ENCODE peak calls at places on chromosomes 5 and 9, in eight cellular contexts. One of them, this sample, is unnamed.

GRCh38 chr9:35162605-35163315 is 951 bp downstream of the UNC13B start:
- DNase-seq in heart right ventricle: no peak
- DNase-seq in osteocyte: no peak
- DNase-seq in HFF-Myc: no peak
- DNase-seq in fibroblast of villous mesenchyme: peak
- DNase-seq in AG09309: no peak
- DNase-seq in K562: no peak
- DNase-seq in left ventricle myocardium inferior: no peak
- DNase-seq in this sample: no peak

GRCh38 chr9:110076894-110077725 is 130.8 kb downstream of the C9orf152 start:
- DNase-seq in heart right ventricle: no peak
- DNase-seq in osteocyte: no peak
- DNase-seq in HFF-Myc: no peak
- DNase-seq in fibroblast of villous mesenchyme: peak
- DNase-seq in AG09309: no peak
- DNase-seq in K562: no peak
- DNase-seq in left ventricle myocardium inferior: no peak
- DNase-seq in this sample: no peak

GRCh38 chr9:13424872-13425271 is 145.4 kb upstream of the MPDZ start:
- DNase-seq in heart right ventricle: no peak
- DNase-seq in osteocyte: no peak
- DNase-seq in HFF-Myc: no peak
- DNase-seq in fibroblast of villous mesenchyme: no peak
- DNase-seq in AG09309: no peak
- DNase-seq in K562: no peak
- DNase-seq in left ventricle myocardium inferior: no peak
- DNase-seq in this sample: no peak

GRCh38 chr9:93555370-93555769 is 21.0 kb upstream of the PHF2 start:
- DNase-seq in heart right ventricle: no peak
- DNase-seq in osteocyte: no peak
- DNase-seq in HFF-Myc: no peak
- DNase-seq in fibroblast of villous mesenchyme: no peak
- DNase-seq in AG09309: no peak
- DNase-seq in K562: no peak
- DNase-seq in left ventricle myocardium inferior: no peak
- DNase-seq in this sample: no peak

GRCh38 chr5:118022062-118022461 is 966.3 kb downstream of the DTWD2 start:
- DNase-seq in heart right ventricle: no peak
- DNase-seq in osteocyte: no peak
- DNase-seq in HFF-Myc: no peak
- DNase-seq in fibroblast of villous mesenchyme: no peak
- DNase-seq in AG09309: no peak
- DNase-seq in K562: no peak
- DNase-seq in left ventricle myocardium inferior: no peak
- DNase-seq in this sample: no peak

GRCh38 chr9:98908897-98909634 is 34.6 kb upstream of the COL15A1 start:
- DNase-seq in heart right ventricle: no peak
- DNase-seq in osteocyte: no peak
- DNase-seq in HFF-Myc: no peak
- DNase-seq in fibroblast of villous mesenchyme: peak
- DNase-seq in AG09309: peak
- DNase-seq in K562: no peak
- DNase-seq in left ventricle myocardium inferior: no peak
- DNase-seq in this sample: no peak

GRCh38 chr5:172417130-172417802 is 37.1 kb downstream of the SH3PXD2B start:
- DNase-seq in heart right ventricle: no peak
- DNase-seq in osteocyte: no peak
- DNase-seq in HFF-Myc: no peak
- DNase-seq in fibroblast of villous mesenchyme: no peak
- DNase-seq in AG09309: no peak
- DNase-seq in K562: peak
- DNase-seq in left ventricle myocardium inferior: no peak
- DNase-seq in this sample: no peak

GRCh38 chr5:180104131-180104530 is 32.6 kb upstream of the RNF130 start:
- DNase-seq in heart right ventricle: no peak
- DNase-seq in osteocyte: no peak
- DNase-seq in HFF-Myc: no peak
- DNase-seq in fibroblast of villous mesenchyme: no peak
- DNase-seq in AG09309: no peak
- DNase-seq in K562: no peak
- DNase-seq in left ventricle myocardium inferior: no peak
- DNase-seq in this sample: peak

GRCh38 chr9:4725706-4726442 is 15.1 kb downstream of the AK3 start:
- DNase-seq in heart right ventricle: no peak
- DNase-seq in osteocyte: no peak
- DNase-seq in HFF-Myc: no peak
- DNase-seq in fibroblast of villous mesenchyme: no peak
- DNase-seq in AG09309: no peak
- DNase-seq in K562: no peak
- DNase-seq in left ventricle myocardium inferior: no peak
- DNase-seq in this sample: no peak

GRCh38 chr5:38660194-38660668 is 103.8 kb upstream of the LIFR start:
- DNase-seq in heart right ventricle: peak
- DNase-seq in osteocyte: no peak
- DNase-seq in HFF-Myc: no peak
- DNase-seq in fibroblast of villous mesenchyme: no peak
- DNase-seq in AG09309: no peak
- DNase-seq in K562: peak
- DNase-seq in left ventricle myocardium inferior: no peak
- DNase-seq in this sample: no peak

GRCh38 chr9:8560560-8561525 is 761.3 kb upstream of the DMAC1 start:
- DNase-seq in heart right ventricle: no peak
- DNase-seq in osteocyte: no peak
- DNase-seq in HFF-Myc: no peak
- DNase-seq in fibroblast of villous mesenchyme: peak
- DNase-seq in AG09309: no peak
- DNase-seq in K562: no peak
- DNase-seq in left ventricle myocardium inferior: no peak
- DNase-seq in this sample: no peak

GRCh38 chr9:114271556-114272510 is 51.1 kb upstream of the ORM1 start:
- DNase-seq in heart right ventricle: peak
- DNase-seq in osteocyte: no peak
- DNase-seq in HFF-Myc: no peak
- DNase-seq in fibroblast of villous mesenchyme: peak
- DNase-seq in AG09309: no peak
- DNase-seq in K562: no peak
- DNase-seq in left ventricle myocardium inferior: peak
- DNase-seq in this sample: no peak

GRCh38 chr9:114006931-114007691 is 71.0 kb downstream of the AMBP start:
- DNase-seq in heart right ventricle: peak
- DNase-seq in osteocyte: peak
- DNase-seq in HFF-Myc: no peak
- DNase-seq in fibroblast of villous mesenchyme: no peak
- DNase-seq in AG09309: no peak
- DNase-seq in K562: no peak
- DNase-seq in left ventricle myocardium inferior: no peak
- DNase-seq in this sample: peak

GRCh38 chr5:142499591-142500384 is 175.0 kb upstream of the SPRY4 start:
- DNase-seq in heart right ventricle: no peak
- DNase-seq in osteocyte: no peak
- DNase-seq in HFF-Myc: no peak
- DNase-seq in fibroblast of villous mesenchyme: no peak
- DNase-seq in AG09309: no peak
- DNase-seq in K562: no peak
- DNase-seq in left ventricle myocardium inferior: no peak
- DNase-seq in this sample: no peak

GRCh38 chr9:92607088-92607487 is 62.8 kb downstream of the IPPK start:
- DNase-seq in heart right ventricle: no peak
- DNase-seq in osteocyte: peak
- DNase-seq in HFF-Myc: peak
- DNase-seq in fibroblast of villous mesenchyme: peak
- DNase-seq in AG09309: no peak
- DNase-seq in K562: no peak
- DNase-seq in left ventricle myocardium inferior: no peak
- DNase-seq in this sample: no peak

GRCh38 chr9:93578844-93579243 is 2.5 kb downstream of the PHF2 start:
- DNase-seq in heart right ventricle: no peak
- DNase-seq in osteocyte: no peak
- DNase-seq in HFF-Myc: no peak
- DNase-seq in fibroblast of villous mesenchyme: no peak
- DNase-seq in AG09309: no peak
- DNase-seq in K562: no peak
- DNase-seq in left ventricle myocardium inferior: no peak
- DNase-seq in this sample: peak

GRCh38 chr9:2788948-2789347 is 54.9 kb downstream of the PUM3 start:
- DNase-seq in heart right ventricle: no peak
- DNase-seq in osteocyte: no peak
- DNase-seq in HFF-Myc: no peak
- DNase-seq in fibroblast of villous mesenchyme: no peak
- DNase-seq in AG09309: no peak
- DNase-seq in K562: no peak
- DNase-seq in left ventricle myocardium inferior: no peak
- DNase-seq in this sample: no peak

GRCh38 chr9:1057910-1058309 is 7.8 kb downstream of the DMRT2 start:
- DNase-seq in heart right ventricle: no peak
- DNase-seq in osteocyte: no peak
- DNase-seq in HFF-Myc: no peak
- DNase-seq in fibroblast of villous mesenchyme: no peak
- DNase-seq in AG09309: no peak
- DNase-seq in K562: no peak
- DNase-seq in left ventricle myocardium inferior: no peak
- DNase-seq in this sample: no peak

GRCh38 chr9:134724231-134724911 is 82.8 kb downstream of the COL5A1 start:
- DNase-seq in heart right ventricle: peak
- DNase-seq in osteocyte: no peak
- DNase-seq in HFF-Myc: no peak
- DNase-seq in fibroblast of villous mesenchyme: peak
- DNase-seq in AG09309: no peak
- DNase-seq in K562: no peak
- DNase-seq in left ventricle myocardium inferior: peak
- DNase-seq in this sample: no peak

GRCh38 chr5:157390179-157390923 is 69.7 kb upstream of the NIPAL4 start:
- DNase-seq in heart right ventricle: no peak
- DNase-seq in osteocyte: no peak
- DNase-seq in HFF-Myc: peak
- DNase-seq in fibroblast of villous mesenchyme: peak
- DNase-seq in AG09309: peak
- DNase-seq in K562: no peak
- DNase-seq in left ventricle myocardium inferior: no peak
- DNase-seq in this sample: no peak

GRCh38 chr9:36208521-36209253 is 18.0 kb downstream of the CLTA start:
- DNase-seq in heart right ventricle: no peak
- DNase-seq in osteocyte: no peak
- DNase-seq in HFF-Myc: no peak
- DNase-seq in fibroblast of villous mesenchyme: no peak
- DNase-seq in AG09309: no peak
- DNase-seq in K562: no peak
- DNase-seq in left ventricle myocardium inferior: no peak
- DNase-seq in this sample: no peak

GRCh38 chr5:133319905-133320520 is 268.2 kb downstream of the HSPA4 start:
- DNase-seq in heart right ventricle: no peak
- DNase-seq in osteocyte: no peak
- DNase-seq in HFF-Myc: no peak
- DNase-seq in fibroblast of villous mesenchyme: no peak
- DNase-seq in AG09309: no peak
- DNase-seq in K562: no peak
- DNase-seq in left ventricle myocardium inferior: no peak
- DNase-seq in this sample: no peak
- TF ChIP-seq CTCF in heart right ventricle: no peak
- TF ChIP-seq CTCF in osteocyte: no peak
- TF ChIP-seq CTCF in HFF-Myc: peak
- TF ChIP-seq CTCF in fibroblast of villous mesenchyme: no peak
- TF ChIP-seq CTCF in AG09309: no peak
- TF ChIP-seq CTCF in K562: peak
- TF ChIP-seq CTCF in left ventricle myocardium inferior: no peak
- TF ChIP-seq CTCF in this sample: no peak

GRCh38 chr5:137695651-137696428 is 40.0 kb downstream of the KLHL3 start:
- DNase-seq in heart right ventricle: peak
- DNase-seq in osteocyte: no peak
- DNase-seq in HFF-Myc: no peak
- DNase-seq in fibroblast of villous mesenchyme: no peak
- DNase-seq in AG09309: no peak
- DNase-seq in K562: no peak
- DNase-seq in left ventricle myocardium inferior: no peak
- DNase-seq in this sample: no peak
- TF ChIP-seq CTCF in heart right ventricle: peak
- TF ChIP-seq CTCF in osteocyte: no peak
- TF ChIP-seq CTCF in HFF-Myc: peak
- TF ChIP-seq CTCF in fibroblast of villous mesenchyme: no peak
- TF ChIP-seq CTCF in AG09309: no peak
- TF ChIP-seq CTCF in K562: no peak
- TF ChIP-seq CTCF in left ventricle myocardium inferior: peak
- TF ChIP-seq CTCF in this sample: no peak

DNA sequence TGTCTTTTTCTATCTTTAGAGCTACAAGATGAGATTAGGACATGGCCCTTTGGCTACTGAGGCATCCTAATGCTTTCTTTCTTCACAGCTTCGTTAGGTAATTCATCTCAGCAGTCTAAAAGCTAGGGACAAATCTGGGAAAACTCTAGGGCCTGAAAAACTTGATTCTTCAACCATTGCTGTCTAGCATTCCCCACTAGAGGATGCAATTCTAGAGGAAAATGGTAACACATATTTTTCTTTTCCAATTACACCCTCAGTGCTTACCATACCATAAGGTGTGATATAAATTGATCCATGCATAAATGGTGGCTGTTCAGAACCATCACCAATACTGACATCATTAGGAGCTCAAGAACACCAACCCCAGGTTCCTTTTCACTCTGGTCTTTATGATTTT is 525.8 kb upstream of the TRPC7 start:
- DNase-seq in heart right ventricle: no peak
- DNase-seq in osteocyte: no peak
- DNase-seq in HFF-Myc: no peak
- DNase-seq in fibroblast of villous mesenchyme: no peak
- DNase-seq in AG09309: no peak
- DNase-seq in K562: no peak
- DNase-seq in left ventricle myocardium inferior: no peak
- DNase-seq in this sample: no peak
- TF ChIP-seq CTCF in heart right ventricle: no peak
- TF ChIP-seq CTCF in osteocyte: no peak
- TF ChIP-seq CTCF in HFF-Myc: peak
- TF ChIP-seq CTCF in fibroblast of villous mesenchyme: no peak
- TF ChIP-seq CTCF in AG09309: no peak
- TF ChIP-seq CTCF in K562: no peak
- TF ChIP-seq CTCF in left ventricle myocardium inferior: no peak
- TF ChIP-seq CTCF in this sample: no peak

DNA sequence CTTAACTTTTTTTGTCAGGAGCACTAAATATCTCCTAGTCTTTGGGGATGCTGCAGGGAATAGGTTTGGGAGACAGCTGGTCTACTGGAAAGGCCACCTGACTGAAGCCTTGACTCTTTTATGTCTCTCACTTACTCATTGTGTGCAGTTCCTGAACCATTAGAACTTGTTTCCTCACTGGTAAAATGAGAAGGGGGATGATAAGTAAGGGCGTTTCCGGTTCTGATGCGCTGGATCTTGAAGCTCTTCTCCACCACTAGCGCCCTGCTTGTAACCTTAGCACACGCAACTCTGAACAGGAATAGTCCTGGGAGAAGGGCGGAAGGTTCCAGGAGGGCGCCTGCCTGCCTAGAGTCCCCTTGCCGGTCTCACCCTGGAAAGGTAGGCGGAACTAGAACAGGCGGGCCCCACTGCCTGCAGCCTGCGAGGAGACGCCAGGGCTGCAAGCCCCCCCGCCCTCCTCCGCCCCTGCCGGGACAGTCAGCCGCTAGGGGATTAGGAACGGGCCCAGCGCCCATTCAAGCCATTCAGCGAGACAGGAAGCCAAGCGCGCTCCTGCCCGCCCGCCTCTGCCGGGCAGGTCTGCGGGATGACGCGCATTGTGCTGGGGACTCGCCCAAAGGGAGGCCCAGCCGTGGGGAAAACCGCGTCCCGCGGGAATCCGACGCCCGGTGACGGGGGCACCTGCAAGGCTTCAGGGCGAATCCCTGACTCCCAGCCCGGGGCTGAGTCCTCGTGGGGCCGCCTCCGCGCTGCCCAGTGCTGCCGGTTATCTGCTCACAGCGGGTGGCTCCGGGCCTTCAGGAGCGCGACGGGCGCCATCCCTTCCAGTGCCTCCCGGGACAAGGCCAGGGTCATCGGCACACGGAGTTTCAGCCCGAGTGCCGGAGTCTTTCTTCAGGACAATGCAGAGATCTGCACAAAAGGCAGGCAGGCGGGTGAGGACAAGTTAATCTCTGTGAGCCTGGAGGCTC is 44.0 kb upstream of the XPA start:
- DNase-seq in heart right ventricle: peak
- DNase-seq in osteocyte: no peak
- DNase-seq in HFF-Myc: no peak
- DNase-seq in fibroblast of villous mesenchyme: peak
- DNase-seq in AG09309: no peak
- DNase-seq in K562: peak
- DNase-seq in left ventricle myocardium inferior: peak
- DNase-seq in this sample: peak
- TF ChIP-seq CTCF in heart right ventricle: peak
- TF ChIP-seq CTCF in osteocyte: no peak
- TF ChIP-seq CTCF in HFF-Myc: no peak
- TF ChIP-seq CTCF in fibroblast of villous mesenchyme: no peak
- TF ChIP-seq CTCF in AG09309: peak
- TF ChIP-seq CTCF in K562: no peak
- TF ChIP-seq CTCF in left ventricle myocardium inferior: peak
- TF ChIP-seq CTCF in this sample: no peak

This sample was measured in coronary artery.